ENCODE peak calls at places on chromosomes 16 and 17, in nine cellular contexts. M is IMR-90, H is OCI-LY7, J is H9, P is SK-N-SH, I is fibroblast of lung, T is PC-9, F is GM23248, U is astrocyte. A is an unnamed sample.

GRCh38 chr16:70432800-70433455 is 6.0 kb downstream of the ST3GAL2 start:
- DNase-seq in J (no peak), U (no peak), M (no peak), I (peak), P (peak), H (peak), T (no peak), F (peak), A (no peak)

GRCh38 chr17:2693561-2694380 is 17.8 kb downstream of the CLUH start:
- DNase-seq in F (no peak), P (peak), I (no peak), T (no peak), U (no peak), J (no peak), M (no peak), H (no peak), A (no peak)

GRCh38 chr16:70402916-70403659 is 35.8 kb downstream of the ST3GAL2 start:
- DNase-seq in F (peak), J (no peak), T (no peak), P (no peak), I (peak), M (peak), H (no peak), U (no peak), A (no peak)

GRCh38 chr16:74226361-74226979 is 70.1 kb upstream of the PSMD7 start:
- DNase-seq in H (peak), U (no peak), J (no peak), M (peak), F (peak), P (peak), T (no peak), I (peak), A (peak)

GRCh38 chr16:53843084-53843483 is 139.1 kb downstream of the FTO start:
- DNase-seq in F (no peak), U (no peak), M (no peak), I (no peak), J (no peak), P (no peak), H (no peak), T (no peak), A (no peak)

GRCh38 chr17:57916925-57917858 is 38.0 kb downstream of the CUEDC1 start:
- DNase-seq in M (no peak), J (no peak), U (no peak), H (no peak), I (no peak), T (no peak), P (no peak), F (no peak), A (peak)

GRCh38 chr16:15782573-15783365 is 74.1 kb downstream of the MYH11 start:
- DNase-seq in U (no peak), T (no peak), H (no peak), F (no peak), I (no peak), M (peak), P (peak), J (peak), A (no peak)

GRCh38 chr17:28365487-28365886 is 488 bp upstream of the SEBOX start:
- DNase-seq in J (no peak), I (no peak), H (no peak), F (no peak), P (no peak), U (no peak), M (no peak), T (no peak), A (no peak)

GRCh38 chr17:63171428-63172205 is 205.6 kb downstream of the TANC2 start:
- DNase-seq in F (peak), U (peak), T (no peak), P (no peak), I (peak), M (peak), J (no peak), H (no peak), A (peak)

GRCh38 chr16:66894948-66895696 is 14.8 kb downstream of the PDP2 start:
- DNase-seq in F (peak), U (peak), I (peak), P (peak), M (peak), J (peak), H (peak), T (no peak), A (peak)

GRCh38 chr16:71846443-71846842 is 667 bp downstream of the ATXN1L start:
- DNase-seq in I (peak), T (no peak), P (peak), U (no peak), M (no peak), F (peak), J (no peak), H (peak), A (no peak)

GRCh38 chr17:15512310-15512709 is 44.9 kb upstream of the CDRT4 start:
- DNase-seq in T (no peak), H (no peak), P (no peak), M (no peak), J (no peak), I (no peak), U (no peak), F (no peak), A (no peak)

GRCh38 chr16:66274335-66275110 is 92.0 kb upstream of the CDH5 start:
- DNase-seq in P (peak), U (no peak), J (peak), M (peak), F (peak), T (peak), I (peak), H (peak), A (peak)

GRCh38 chr17:41794603-41794975 is 8.1 kb upstream of the JUP start:
- DNase-seq in P (no peak), J (no peak), H (no peak), M (no peak), T (no peak), F (no peak), U (no peak), I (no peak), A (no peak)

GRCh38 chr16:12417830-12418229 is 385.9 kb downstream of the CPPED1 start:
- DNase-seq in J (no peak), U (no peak), M (no peak), T (no peak), I (no peak), H (no peak), F (no peak), P (no peak), A (no peak)

GRCh38 chr17:33811984-33812383 is 443.1 kb upstream of the CCL2 start:
- DNase-seq in H (no peak), M (no peak), U (no peak), F (no peak), I (no peak), T (no peak), J (no peak), P (no peak), A (no peak)

GRCh38 chr17:20992987-20993862 is 49.6 kb downstream of the USP22 start:
- DNase-seq in J (peak), M (peak), I (peak), H (peak), P (peak), F (peak), T (peak), U (peak), A (peak)
- H2AFZ ChIP-seq in J (no peak), M (peak), I (peak), H (no peak), P (no peak), F (no peak), T (no peak), U (peak), A (no peak)

GRCh38 chr17:40418428-40418706 is 671 bp upstream of the TOP2A start:
- DNase-seq in F (no peak), I (no peak), P (no peak), J (no peak), M (no peak), U (no peak), T (no peak), H (no peak), A (no peak)
- H2AFZ ChIP-seq in F (peak), I (peak), P (peak), J (no peak), M (peak), U (peak), T (peak), H (peak), A (peak)

GRCh38 chr17:47716381-47716780 is 16.7 kb upstream of the TBX21 start:
- DNase-seq in J (no peak), P (no peak), T (no peak), F (no peak), H (no peak), I (no peak), U (no peak), M (no peak), A (no peak)

GRCh38 chr17:47715669-47716325 is 17.2 kb upstream of the TBX21 start:
- DNase-seq in H (no peak), U (no peak), I (no peak), M (no peak), J (no peak), P (no peak), F (no peak), T (no peak), A (no peak)

GRCh38 chr17:47714773-47715396 is 18.2 kb upstream of the TBX21 start:
- DNase-seq in F (no peak), J (no peak), P (no peak), T (no peak), I (no peak), H (no peak), U (no peak), M (no peak), A (no peak)

GRCh38 chr17:47712330-47713023 is 18.5 kb downstream of the TBKBP1 start:
- DNase-seq in P (no peak), H (no peak), U (no peak), J (no peak), M (no peak), T (no peak), F (no peak), I (no peak), A (no peak)

DNA sequence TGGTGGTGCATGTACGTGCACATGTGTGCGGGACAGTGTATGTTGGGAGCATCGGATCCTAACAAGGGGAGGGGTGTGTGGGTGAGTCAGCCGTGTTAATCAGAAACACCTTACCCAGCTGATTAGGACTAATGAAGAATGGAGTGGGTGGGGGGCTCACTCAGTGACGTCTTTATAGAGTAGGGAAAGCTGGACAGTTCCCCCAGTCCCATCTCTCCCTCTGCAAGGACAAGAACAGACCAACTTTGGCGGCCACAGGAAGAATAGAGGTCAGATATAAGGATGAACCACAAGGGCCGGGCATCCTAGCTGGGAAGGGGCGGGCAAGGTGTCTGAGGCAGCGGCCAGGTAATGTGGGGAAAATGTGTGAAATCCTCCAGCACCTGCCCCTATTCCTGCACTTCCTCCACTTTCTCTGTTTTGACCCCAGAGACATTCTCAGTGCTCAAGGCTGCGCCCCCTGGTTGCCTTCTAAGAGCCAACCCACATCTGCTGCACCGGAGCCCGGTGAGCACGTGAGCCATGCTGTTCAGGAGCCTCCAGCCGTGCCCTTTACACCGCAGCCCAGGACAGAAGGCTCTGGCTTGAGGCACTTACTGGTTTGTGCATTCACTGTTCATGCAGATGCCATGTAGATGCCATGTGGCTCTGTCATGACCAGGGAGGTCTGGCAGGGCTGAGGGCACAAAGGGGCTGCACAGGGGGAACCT is 18.9 kb upstream of the TBX21 start:
- DNase-seq in M (no peak), T (no peak), P (no peak), J (peak), F (no peak), H (no peak), U (no peak), I (no peak), A (no peak)
- H2AFZ ChIP-seq in M (no peak), T (no peak), P (no peak), J (no peak), F (no peak), H (no peak), U (no peak), I (no peak), A (no peak)

GRCh38 chr17:44210342-44211192 is 8.9 kb downstream of the UBTF start:
- DNase-seq in P (peak), T (no peak), H (peak), U (peak), I (peak), M (peak), F (peak), J (peak), A (peak)
- H2AFZ ChIP-seq in P (no peak), T (no peak), H (no peak), U (no peak), I (no peak), M (peak), F (no peak), J (no peak), A (no peak)

DNA sequence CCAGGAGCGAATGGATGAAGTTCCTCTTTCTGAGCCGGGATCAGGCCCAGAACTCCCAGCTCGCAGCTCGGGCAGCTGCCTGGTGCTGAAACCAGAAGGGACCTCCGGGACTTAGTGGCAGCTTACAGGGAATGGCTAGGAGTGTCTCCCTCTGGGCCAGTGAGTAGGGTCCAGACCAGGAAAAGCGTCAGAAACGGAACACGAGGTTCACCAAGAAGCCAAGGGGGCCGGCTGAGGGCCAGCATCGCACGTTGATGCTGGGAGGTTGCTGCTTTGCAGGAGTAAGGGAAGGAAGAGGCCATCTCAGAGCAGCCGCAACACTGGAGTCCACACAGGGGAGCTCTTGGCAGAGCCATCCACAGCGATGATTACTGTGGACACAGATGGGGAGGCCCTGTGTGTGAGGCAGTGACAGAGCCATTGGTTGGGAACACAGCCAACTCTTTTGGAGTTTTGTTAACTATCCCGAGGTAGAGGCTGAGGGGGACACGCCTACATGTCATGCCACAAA is 74.0 kb upstream of the CREBBP start:
- DNase-seq in J (no peak), M (peak), U (no peak), P (no peak), F (no peak), I (peak), T (no peak), H (no peak), A (no peak)
- H2AFZ ChIP-seq in J (no peak), M (peak), U (no peak), P (no peak), F (no peak), I (no peak), T (no peak), H (no peak), A (no peak)

A was measured in PC-3.